ENCODE peak calls at places on chromosomes 1 and 21, in seven cellular contexts. B is dermis blood vessel endothelial cell; V is SW480; U is T-helper 1 cell; G is omental fat pad; R is stimulated activated CD8-positive, alpha-beta memory T cell treated with anti-CD3 and anti-CD28 coated beads, Interleukin-15, amount 100 ng/mL, for 24 hours; A is T-helper 17 cell. I is an unnamed sample.

GRCh38 chr1:71787699-71788098 is 494.6 kb downstream of the NEGR1 start:
- DNase-seq in A (no peak), V (no peak), G (no peak), U (no peak), R (no peak), B (no peak), I (no peak)

GRCh38 chr1:31795801-31796621 is 19.8 kb downstream of the SPOCD1 start:
- DNase-seq in A (no peak), U (no peak), V (no peak), B (peak; percentile 84), R (no peak), G (peak; percentile 22), I (no peak)

GRCh38 chr1:37822942-37823865 is 15.2 kb upstream of the YRDC start:
- DNase-seq in R (no peak), G (no peak), A (no peak), B (peak; percentile 16), U (no peak), V (no peak), I (no peak)

GRCh38 chr1:232150770-232151548 is 479.0 kb downstream of the SIPA1L2 start:
- DNase-seq in V (no peak), R (no peak), G (no peak), B (peak; percentile 46), A (no peak), U (no peak), I (no peak)

GRCh38 chr21:42386034-42386591 is 9.7 kb downstream of the TMPRSS3 start:
- DNase-seq in B (no peak), U (no peak), A (no peak), R (no peak), G (no peak), V (no peak), I (no peak)

GRCh38 chr1:111272081-111272480 is 18.6 kb upstream of the CHIA start:
- DNase-seq in A (no peak), V (no peak), G (no peak), B (no peak), R (no peak), U (no peak), I (no peak)

GRCh38 chr1:55249646-55250398 is 34.7 kb upstream of the USP24 start:
- DNase-seq in R (no peak), U (no peak), B (no peak), V (no peak), A (no peak), G (no peak), I (no peak)

GRCh38 chr1:51850420-51851297 is 27.9 kb downstream of the NRDC start:
- DNase-seq in U (no peak), R (no peak), V (no peak), G (no peak), B (peak; percentile 6), A (no peak), I (no peak)

GRCh38 chr1:192579319-192579738 is 3.8 kb downstream of the RGS1 start:
- DNase-seq in R (no peak), A (no peak), B (no peak), U (no peak), V (no peak), G (no peak), I (no peak)

GRCh38 chr1:52590275-52590674 is 11.9 kb upstream of the GPX7 start:
- DNase-seq in R (no peak), V (no peak), G (no peak), U (no peak), B (no peak), A (no peak), I (peak; percentile 65)

GRCh38 chr1:166730299-166730888 is 108.9 kb upstream of the POGK start:
- DNase-seq in R (no peak), U (no peak), V (peak; percentile 17), G (no peak), A (no peak), B (no peak), I (no peak)

GRCh38 chr1:44862829-44863406 is 19.9 kb upstream of the PTCH2 start:
- DNase-seq in A (no peak), V (no peak), R (no peak), B (no peak), G (no peak), U (no peak), I (no peak)